ENCODE peak calls at places on chromosome 16, in five cellular contexts. A is esophagus squamous epithelium, C is body of pancreas, Q is lower leg skin, F is psoas muscle. N is an unnamed sample.

GRCh38 chr16:66365588-66365987 is 903 bp upstream of the CDH5 start:
- DNase-seq in F (peak; percentile 71), A (no peak), C (no peak), Q (peak; percentile 94), N (no peak)

GRCh38 chr16:74448990-74449389 is 27.7 kb upstream of the CLEC18B start:
- DNase-seq in C (peak; percentile 44), A (no peak), F (peak; percentile 65), Q (no peak), N (peak; percentile 52)

GRCh38 chr16:85567101-85567866 is 45.8 kb upstream of the GSE1 start:
- DNase-seq in C (no peak), A (no peak), Q (no peak), F (no peak), N (no peak)

GRCh38 chr16:67396775-67397450 is 3.6 kb upstream of the TPPP3 start:
- DNase-seq in F (no peak), A (no peak), C (no peak), Q (no peak), N (peak; percentile 25)

GRCh38 chr16:19757762-19758595 is 39.9 kb downstream of the IQCK start:
- DNase-seq in A (no peak), F (no peak), C (no peak), Q (no peak), N (no peak)

GRCh38 chr16:5378531-5378930 is 280.9 kb upstream of the EEF2KMT start:
- DNase-seq in F (no peak), C (no peak), Q (no peak), A (no peak), N (no peak)

GRCh38 chr16:29007865-29008593 is 23.2 kb downstream of the LAT start:
- DNase-seq in Q (no peak), A (no peak), C (no peak), F (no peak), N (no peak)

GRCh38 chr16:87369796-87370719 is 13.5 kb downstream of the FBXO31 start:
- DNase-seq in Q (no peak), F (peak; percentile 80), A (no peak), C (no peak), N (no peak)

GRCh38 chr16:46768809-46769208 is 20.7 kb upstream of the MYLK3 start:
- DNase-seq in A (no peak), Q (no peak), C (no peak), F (peak; percentile 76), N (no peak)

GRCh38 chr16:3645504-3646347 is 8.8 kb upstream of the DNASE1 start:
- DNase-seq in C (no peak), A (no peak), Q (peak; percentile 78), F (no peak), N (no peak)

GRCh38 chr16:14304891-14305459 is 233.9 kb downstream of the MRTFB start:
- DNase-seq in A (no peak), F (no peak), Q (no peak), C (peak; percentile 25), N (no peak)

GRCh38 chr16:87806246-87806607 is 40.4 kb upstream of the KLHDC4 start:
- DNase-seq in A (no peak), C (peak; percentile 17), F (no peak), Q (no peak), N (no peak)

GRCh38 chr16:73956592-73957495 is 339.8 kb upstream of the PSMD7 start:
- DNase-seq in A (no peak), C (peak; percentile 76), F (no peak), Q (no peak), N (peak; percentile 47)

GRCh38 chr16:5319799-5320198 is 222.2 kb upstream of the EEF2KMT start:
- DNase-seq in Q (no peak), C (no peak), F (no peak), A (no peak), N (no peak)

GRCh38 chr16:11101695-11102522 is 154.1 kb downstream of the SOCS1 start:
- DNase-seq in A (no peak), C (no peak), Q (no peak), F (no peak), N (no peak)

GRCh38 chr16:11105038-11105903 is 150.7 kb downstream of the SOCS1 start:
- DNase-seq in A (no peak), F (peak; percentile 61), C (no peak), Q (no peak), N (no peak)

GRCh38 chr16:11102523-11102898 is 153.5 kb downstream of the SOCS1 start:
- DNase-seq in C (no peak), A (no peak), Q (no peak), F (no peak), N (no peak)

GRCh38 chr16:11106726-11107125 is 149.3 kb downstream of the SOCS1 start:
- DNase-seq in C (no peak), Q (no peak), F (no peak), A (no peak), N (no peak)

DNA sequence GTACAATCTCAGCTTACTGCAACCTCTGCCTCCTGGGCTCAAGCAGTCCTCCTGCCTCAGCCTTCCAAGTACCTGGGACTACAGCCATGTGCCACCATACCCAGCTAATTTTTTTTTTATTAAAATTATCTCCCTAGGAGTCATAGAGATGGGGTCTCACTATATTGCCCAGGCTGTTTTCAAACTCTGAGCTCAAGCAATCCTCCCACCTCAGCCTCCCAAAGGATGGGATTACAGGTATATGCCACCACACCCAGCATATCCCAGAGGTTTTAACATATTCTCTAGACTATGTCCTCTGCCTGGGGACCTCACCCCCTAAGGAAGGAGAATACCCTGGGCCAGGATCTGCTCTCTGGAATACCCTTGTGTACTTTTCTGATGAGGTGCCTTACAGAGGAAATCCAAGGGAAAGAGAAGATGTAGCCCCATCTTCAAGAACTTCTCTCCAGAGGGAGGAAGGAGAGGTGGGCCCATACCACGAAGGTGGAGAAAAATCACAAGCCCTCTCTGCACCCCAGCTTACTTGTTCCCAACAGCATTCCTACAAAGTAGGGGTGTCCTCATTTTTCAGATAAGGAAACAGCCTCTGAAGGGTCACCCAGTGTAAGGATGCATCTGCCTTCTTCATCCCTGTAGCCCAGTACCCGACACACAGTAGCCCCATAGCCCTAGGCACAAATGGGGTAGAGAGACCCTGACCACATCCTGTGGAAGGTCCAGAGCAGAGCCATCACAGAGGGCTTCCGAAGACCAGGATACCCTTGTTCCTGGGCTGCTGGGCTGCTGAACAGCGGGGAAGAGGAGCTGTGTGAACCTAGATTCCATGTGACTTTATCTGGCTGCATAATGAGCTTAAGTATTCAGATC is 151.6 kb downstream of the SOCS1 start:
- DNase-seq in A (no peak), F (no peak), Q (no peak), C (no peak), N (no peak)
- TF ChIP-seq CTCF in A (no peak), F (no peak), Q (no peak), C (no peak), N (no peak)

DNA sequence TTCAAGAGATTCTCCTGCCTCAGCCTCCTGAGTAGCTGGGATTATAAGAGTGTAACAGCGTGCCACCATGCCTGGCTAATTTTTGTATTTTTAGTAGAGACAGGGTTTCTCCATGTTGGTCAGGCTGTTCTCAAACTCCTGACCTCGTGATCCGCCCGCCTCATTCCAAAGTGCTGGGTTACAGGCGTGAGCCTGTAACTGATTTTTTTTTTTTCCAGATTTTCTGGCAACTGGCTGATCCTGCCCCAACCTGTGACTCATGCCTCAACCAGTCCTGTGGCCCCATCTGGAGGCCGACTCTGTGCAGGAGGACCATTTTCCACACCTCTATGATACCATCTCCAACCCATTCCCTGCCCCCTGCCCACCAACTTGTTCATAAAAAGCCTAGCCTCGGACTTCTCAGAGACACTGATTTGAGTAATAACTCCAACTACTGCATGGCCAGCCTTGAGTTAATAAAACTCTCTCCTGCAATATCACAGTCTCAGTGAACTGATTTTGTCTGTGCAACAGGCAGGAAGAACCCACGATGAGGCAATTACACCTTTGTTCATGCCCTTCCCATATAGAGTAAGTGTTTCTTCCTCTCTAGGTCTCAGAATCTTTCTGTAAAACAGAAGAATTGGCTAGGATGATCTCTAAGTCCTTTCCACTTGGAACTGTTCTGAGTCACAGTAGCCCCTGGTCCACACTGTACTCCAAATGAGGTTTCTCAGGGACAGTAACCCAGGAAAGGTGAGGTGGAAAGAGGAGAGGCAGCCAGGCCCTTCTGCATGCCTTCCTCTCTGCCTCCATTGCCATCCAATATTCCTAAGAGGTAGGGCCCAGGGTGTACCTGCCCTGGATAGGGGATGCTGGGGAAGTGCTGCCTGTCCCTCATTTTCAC is 8.8 kb upstream of the CNOT1 start:
- DNase-seq in Q (peak; percentile 86), A (no peak), F (no peak), C (peak; percentile 40), N (no peak)
- TF ChIP-seq CTCF in Q (no peak), A (peak; percentile 26), F (no peak), C (no peak), N (no peak)

DNA sequence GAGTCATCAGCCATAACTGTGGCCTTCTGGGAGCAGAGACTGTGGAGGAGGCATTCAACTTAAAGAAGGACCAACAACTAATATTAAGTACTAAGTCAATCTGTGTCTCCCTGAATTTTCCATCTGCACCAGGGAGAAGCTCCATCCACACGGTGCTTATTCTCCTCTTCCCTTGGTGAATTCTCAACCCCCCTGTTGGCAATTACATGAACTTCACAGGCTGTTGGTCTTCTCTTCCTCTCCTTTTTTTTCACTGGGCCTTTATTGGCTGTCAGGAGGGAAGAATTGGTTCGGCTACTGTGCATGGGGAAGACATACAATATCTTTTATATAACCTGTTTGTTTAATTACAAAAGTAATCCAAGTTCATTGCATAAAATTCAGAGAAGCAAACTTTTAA is 152.8 kb upstream of the IRX6 start:
- DNase-seq in F (no peak), C (no peak), A (no peak), Q (peak; percentile 4), N (no peak)
- TF ChIP-seq CTCF in F (no peak), C (no peak), A (no peak), Q (no peak), N (no peak)

GRCh38 chr16:35102780-35103403 is 1643.5 kb downstream of the TP53TG3F start:
- DNase-seq in F (no peak), C (no peak), Q (no peak), A (no peak), N (no peak)
- TF ChIP-seq CTCF in F (no peak), C (no peak), Q (no peak), A (peak; percentile 50), N (no peak)

GRCh38 chr16:65122724-65122973 is 786 bp upstream of the CDH11 start:
- DNase-seq in Q (no peak), F (no peak), C (no peak), A (no peak), N (no peak)

GRCh38 chr16:65125322-65125721 is 3.5 kb upstream of the CDH11 start:
- DNase-seq in F (no peak), A (no peak), Q (no peak), C (no peak), N (no peak)

GRCh38 chr16:65122974-65123845 is 1.3 kb upstream of the CDH11 start:
- DNase-seq in A (no peak), C (no peak), F (peak; percentile 73), Q (peak; percentile 92), N (no peak)

GRCh38 chr16:65124596-65124995 is 2.7 kb upstream of the CDH11 start:
- DNase-seq in C (no peak), F (no peak), Q (no peak), A (no peak), N (no peak)

GRCh38 chr16:65123846-65124513 is 2.1 kb upstream of the CDH11 start:
- DNase-seq in C (no peak), Q (no peak), F (no peak), A (no peak), N (no peak)
- TF ChIP-seq CTCF in C (no peak), Q (no peak), F (no peak), A (no peak), N (no peak)

GRCh38 chr16:56931769-56932587 is at the start of gene HERPUD1:
- DNase-seq in C (peak; percentile 99), F (peak; percentile 100), A (peak; percentile 87), Q (peak; percentile 100), N (peak; percentile 99)
- TF ChIP-seq CTCF in C (no peak), F (no peak), A (no peak), Q (no peak), N (no peak)

N was measured in CD14-positive monocyte.